ENCODE peak calls at places on chromosome 1, in nine cellular contexts. C is right lobe of liver; S is T47D; W is aorta; T is retina; A is uterus; D is activated naive CD4-positive, alpha-beta T cell; Z is dorsolateral prefrontal cortex; B is OCI-LY7. V is an unnamed sample.
A peak's percentile ranks its signal among the peaks of the same experiment; 100 is the strongest.

GRCh38 chr1:202200112-202200548 is 6.5 kb downstream of the LGR6 start:
- DNase-seq in Z (no peak), A (no peak), T (no peak), D (no peak), W (no peak), C (no peak), B (no peak), S (no peak), V (no peak)

GRCh38 chr1:152110365-152110859 is 4.8 kb downstream of the TCHH start:
- DNase-seq in A (no peak), T (peak; percentile 90), W (peak; percentile 57), D (no peak), Z (no peak), B (no peak), S (peak; percentile 81), C (peak; percentile 55), V (peak; percentile 27)

GRCh38 chr1:226912587-226913176 is 27.4 kb upstream of the COQ8A start:
- DNase-seq in W (no peak), S (peak; percentile 86), Z (peak; percentile 58), D (no peak), A (no peak), B (peak; percentile 18), T (peak; percentile 40), C (peak; percentile 81), V (peak; percentile 13)

GRCh38 chr1:31723828-31724359 is 20.1 kb upstream of the COL16A1 start:
- DNase-seq in T (peak; percentile 53), C (peak; percentile 72), B (peak; percentile 69), Z (peak; percentile 81), A (peak; percentile 48), S (peak; percentile 79), W (peak; percentile 76), D (no peak), V (peak; percentile 34)

GRCh38 chr1:31356427-31356826 is 16.4 kb downstream of the FABP3 start:
- DNase-seq in C (no peak), D (no peak), B (no peak), T (no peak), A (no peak), W (no peak), S (no peak), Z (no peak), V (no peak)

GRCh38 chr1:87072431-87072830 is 158.0 kb downstream of the HS2ST1 start:
- DNase-seq in Z (no peak), A (no peak), D (no peak), B (no peak), T (no peak), C (no peak), W (no peak), S (no peak), V (no peak)

GRCh38 chr1:59565611-59566410 is 248.9 kb upstream of the HOOK1 start:
- DNase-seq in T (no peak), Z (no peak), S (no peak), A (peak; percentile 59), D (no peak), C (no peak), W (no peak), B (no peak), V (no peak)

GRCh38 chr1:202349263-202349928 is 897 bp downstream of the PPP1R12B start:
- DNase-seq in S (peak; percentile 37), C (no peak), Z (no peak), B (peak; percentile 23), W (no peak), D (no peak), T (no peak), A (no peak), V (no peak)

GRCh38 chr1:180235077-180235501 is 5.0 kb downstream of the LHX4 start:
- DNase-seq in Z (no peak), T (peak; percentile 64), A (no peak), S (no peak), B (no peak), C (no peak), W (no peak), D (no peak), V (no peak)